ENCODE peak calls at places on chromosomes 2 and 18, in six cellular contexts. D is stimulated activated CD8-positive, alpha-beta memory T cell treated with anti-CD3 and anti-CD28 coated beads, Interleukin-15, amount 100 ng/mL, for 4 hours; G is EL; Y is sigmoid colon; N is T47D; E is activated naive CD4-positive, alpha-beta T cell. K is an unnamed sample.

GRCh38 chr18:22847392-22847791 is 85.7 kb upstream of the RBBP8 start:
- DNase-seq in Y (no peak), G (peak), N (peak), D (no peak), E (no peak), K (peak)

GRCh38 chr18:78826631-78827030 is 153.0 kb upstream of the SALL3 start:
- DNase-seq in Y (no peak), D (no peak), G (no peak), E (no peak), N (no peak), K (no peak)

GRCh38 chr18:62334110-62334509 is 9.0 kb downstream of the TNFRSF11A start:
- DNase-seq in D (no peak), G (peak), E (no peak), Y (no peak), N (no peak), K (no peak)

GRCh38 chr2:81984969-81985637 is 1680.6 kb upstream of the LRRTM1 start:
- DNase-seq in Y (no peak), N (no peak), E (no peak), G (no peak), D (no peak), K (no peak)

GRCh38 chr18:45357681-45358470 is 257.4 kb upstream of the SLC14A2 start:
- DNase-seq in G (no peak), Y (no peak), N (no peak), D (no peak), E (no peak), K (no peak)

GRCh38 chr2:1715184-1716012 is 28.9 kb downstream of the PXDN start:
- DNase-seq in D (no peak), E (no peak), N (no peak), Y (peak), G (no peak), K (no peak)

GRCh38 chr2:54672587-54673456 is 50.6 kb upstream of the EML6 start:
- DNase-seq in G (no peak), E (no peak), D (no peak), Y (no peak), N (peak), K (no peak)

GRCh38 chr2:94873362-94874276 is 2.4 kb downstream of the TEKT4 start:
- DNase-seq in N (no peak), E (no peak), Y (no peak), G (no peak), D (no peak), K (no peak)

GRCh38 chr2:136787970-136788369 is 22.6 kb downstream of the THSD7B start:
- DNase-seq in E (no peak), Y (no peak), G (no peak), D (no peak), N (no peak), K (no peak)

GRCh38 chr2:148874868-148875341 is at the start of gene KIF5C:
- DNase-seq in Y (peak), G (peak), N (peak), D (peak), E (peak), K (peak)

GRCh38 chr2:238238766-238239551 is 879 bp downstream of the HES6 start:
- DNase-seq in E (no peak), Y (peak), G (no peak), D (no peak), N (no peak), K (no peak)

GRCh38 chr2:1663621-1664020 is 80.7 kb downstream of the PXDN start:
- DNase-seq in E (no peak), G (no peak), N (no peak), Y (peak), D (no peak), K (no peak)

GRCh38 chr2:237431372-237431771 is 17.4 kb upstream of the COL6A3 start:
- DNase-seq in Y (no peak), N (no peak), G (peak), E (no peak), D (no peak), K (peak)

GRCh38 chr2:159677654-159678053 is 34.7 kb upstream of the MARCHF7 start:
- DNase-seq in N (peak), Y (no peak), E (no peak), D (no peak), G (no peak), K (peak)

GRCh38 chr2:227788556-227788955 is 25.1 kb upstream of the CCL20 start:
- DNase-seq in D (no peak), G (no peak), N (no peak), E (no peak), Y (no peak), K (no peak)

GRCh38 chr2:9232886-9233285 is 26.3 kb downstream of the ASAP2 start:
- DNase-seq in N (no peak), G (peak), Y (no peak), D (no peak), E (no peak), K (peak)

GRCh38 chr2:99442837-99443236 is 47.0 kb downstream of the REV1 start:
- DNase-seq in G (no peak), Y (no peak), E (no peak), N (peak), D (no peak), K (peak)

GRCh38 chr2:109516445-109517117 is 97.2 kb downstream of the SEPTIN10 start:
- DNase-seq in D (no peak), N (peak), Y (no peak), E (no peak), G (peak), K (peak)

GRCh38 chr2:8337321-8337720 is 344.5 kb upstream of the ID2 start:
- DNase-seq in D (no peak), N (no peak), E (no peak), Y (no peak), G (no peak), K (no peak)

GRCh38 chr2:128309341-128310093 is 9.2 kb downstream of the HS6ST1 start:
- DNase-seq in D (no peak), Y (peak), G (no peak), E (no peak), N (no peak), K (peak)

GRCh38 chr2:21500546-21500945 is 376.8 kb downstream of the TDRD15 start:
- DNase-seq in Y (no peak), E (no peak), N (no peak), G (no peak), D (no peak), K (peak)

GRCh38 chr2:23824777-23825212 is 102.1 kb downstream of the ATAD2B start:
- DNase-seq in E (no peak), G (peak), Y (no peak), D (no peak), N (peak), K (peak)

GRCh38 chr2:241842620-241843211 is 16.0 kb downstream of the PDCD1 start:
- DNase-seq in Y (peak), N (no peak), G (no peak), D (peak), E (no peak), K (peak)

GRCh38 chr18:23087352-23087751 is 47.9 kb upstream of the CABLES1 start:
- DNase-seq in N (no peak), Y (peak), D (no peak), E (no peak), G (no peak), K (no peak)

GRCh38 chr2:27431395-27431794 is 3.0 kb downstream of the NRBP1 start:
- DNase-seq in N (no peak), G (peak), E (no peak), D (no peak), Y (no peak), K (peak)

GRCh38 chr2:236250909-236251579 is 13.2 kb downstream of the ASB18 start:
- DNase-seq in Y (no peak), G (no peak), N (no peak), D (no peak), E (no peak), K (no peak)

K was measured in mesenchymal stem cell.